ENCODE peak calls at places on chromosomes 1 and 21, in eight cellular contexts. One of them, this sample, is unnamed.

GRCh38 chr1:86155807-86156561 is 588 bp downstream of the COL24A1 start:
- DNase-seq in myocyte: peak; percentile 29
- DNase-seq in activated CD8-positive, alpha-beta T cell treated with anti-CD3 and anti-CD28 coated beads, Interleukin-2, amount 10 ng/mL, durations not matched to agents 7 days and 5 days: no peak
- DNase-seq in stimulated activated CD4-positive, alpha-beta T cell treated with anti-CD3 and anti-CD28 coated beads, Interleukin-4, amount 100 ng/mL, for 48 hours: no peak
- DNase-seq in NCI-H774: no peak
- DNase-seq in LoVo: no peak
- DNase-seq in A549: no peak
- DNase-seq in EH: peak; percentile 66
- DNase-seq in this sample: no peak

GRCh38 chr1:22315315-22316078 is 136.2 kb upstream of the ZBTB40 start:
- DNase-seq in EH: no peak
- DNase-seq in LoVo: no peak
- DNase-seq in NCI-H774: no peak
- DNase-seq in myocyte: no peak
- DNase-seq in A549: no peak
- DNase-seq in stimulated activated CD4-positive, alpha-beta T cell treated with anti-CD3 and anti-CD28 coated beads, Interleukin-4, amount 100 ng/mL, for 48 hours: no peak
- DNase-seq in activated CD8-positive, alpha-beta T cell treated with anti-CD3 and anti-CD28 coated beads, Interleukin-2, amount 10 ng/mL, durations not matched to agents 7 days and 5 days: no peak
- DNase-seq in this sample: no peak

GRCh38 chr1:52190500-52191252 is 48.8 kb downstream of the ZFYVE9 start:
- DNase-seq in EH: peak; percentile 16
- DNase-seq in activated CD8-positive, alpha-beta T cell treated with anti-CD3 and anti-CD28 coated beads, Interleukin-2, amount 10 ng/mL, durations not matched to agents 7 days and 5 days: no peak
- DNase-seq in A549: no peak
- DNase-seq in stimulated activated CD4-positive, alpha-beta T cell treated with anti-CD3 and anti-CD28 coated beads, Interleukin-4, amount 100 ng/mL, for 48 hours: no peak
- DNase-seq in myocyte: no peak
- DNase-seq in NCI-H774: no peak
- DNase-seq in LoVo: no peak
- DNase-seq in this sample: no peak

GRCh38 chr1:11400155-11400554 is 78.8 kb upstream of the DISP3 start:
- DNase-seq in LoVo: no peak
- DNase-seq in activated CD8-positive, alpha-beta T cell treated with anti-CD3 and anti-CD28 coated beads, Interleukin-2, amount 10 ng/mL, durations not matched to agents 7 days and 5 days: no peak
- DNase-seq in A549: no peak
- DNase-seq in myocyte: no peak
- DNase-seq in EH: no peak
- DNase-seq in stimulated activated CD4-positive, alpha-beta T cell treated with anti-CD3 and anti-CD28 coated beads, Interleukin-4, amount 100 ng/mL, for 48 hours: no peak
- DNase-seq in NCI-H774: no peak
- DNase-seq in this sample: no peak

GRCh38 chr1:159854101-159854692 is 8.3 kb downstream of the VSIG8 start:
- DNase-seq in A549: peak; percentile 69
- DNase-seq in myocyte: peak; percentile 76
- DNase-seq in EH: peak; percentile 65
- DNase-seq in NCI-H774: peak; percentile 52
- DNase-seq in LoVo: peak; percentile 61
- DNase-seq in activated CD8-positive, alpha-beta T cell treated with anti-CD3 and anti-CD28 coated beads, Interleukin-2, amount 10 ng/mL, durations not matched to agents 7 days and 5 days: no peak
- DNase-seq in stimulated activated CD4-positive, alpha-beta T cell treated with anti-CD3 and anti-CD28 coated beads, Interleukin-4, amount 100 ng/mL, for 48 hours: peak; percentile 25
- DNase-seq in this sample: peak; percentile 31

GRCh38 chr21:26966360-26966977 is 419 bp downstream of the ADAMTS5 start:
- DNase-seq in LoVo: no peak
- DNase-seq in myocyte: peak; percentile 79
- DNase-seq in stimulated activated CD4-positive, alpha-beta T cell treated with anti-CD3 and anti-CD28 coated beads, Interleukin-4, amount 100 ng/mL, for 48 hours: no peak
- DNase-seq in NCI-H774: no peak
- DNase-seq in EH: peak; percentile 25
- DNase-seq in activated CD8-positive, alpha-beta T cell treated with anti-CD3 and anti-CD28 coated beads, Interleukin-2, amount 10 ng/mL, durations not matched to agents 7 days and 5 days: no peak
- DNase-seq in A549: no peak
- DNase-seq in this sample: no peak

GRCh38 chr1:205710201-205711062 is 30.1 kb upstream of the SLC45A3 start:
- DNase-seq in A549: no peak
- DNase-seq in activated CD8-positive, alpha-beta T cell treated with anti-CD3 and anti-CD28 coated beads, Interleukin-2, amount 10 ng/mL, durations not matched to agents 7 days and 5 days: no peak
- DNase-seq in EH: no peak
- DNase-seq in LoVo: no peak
- DNase-seq in stimulated activated CD4-positive, alpha-beta T cell treated with anti-CD3 and anti-CD28 coated beads, Interleukin-4, amount 100 ng/mL, for 48 hours: no peak
- DNase-seq in NCI-H774: no peak
- DNase-seq in myocyte: no peak
- DNase-seq in this sample: no peak

GRCh38 chr1:94349853-94350252 is 68.3 kb upstream of the ABCD3 start:
- DNase-seq in activated CD8-positive, alpha-beta T cell treated with anti-CD3 and anti-CD28 coated beads, Interleukin-2, amount 10 ng/mL, durations not matched to agents 7 days and 5 days: no peak
- DNase-seq in LoVo: no peak
- DNase-seq in NCI-H774: no peak
- DNase-seq in A549: no peak
- DNase-seq in stimulated activated CD4-positive, alpha-beta T cell treated with anti-CD3 and anti-CD28 coated beads, Interleukin-4, amount 100 ng/mL, for 48 hours: no peak
- DNase-seq in EH: no peak
- DNase-seq in myocyte: no peak
- DNase-seq in this sample: no peak

GRCh38 chr1:66695121-66695520 is 57.1 kb upstream of the DYNLT5 start:
- DNase-seq in NCI-H774: no peak
- DNase-seq in activated CD8-positive, alpha-beta T cell treated with anti-CD3 and anti-CD28 coated beads, Interleukin-2, amount 10 ng/mL, durations not matched to agents 7 days and 5 days: no peak
- DNase-seq in myocyte: no peak
- DNase-seq in A549: no peak
- DNase-seq in LoVo: no peak
- DNase-seq in EH: no peak
- DNase-seq in stimulated activated CD4-positive, alpha-beta T cell treated with anti-CD3 and anti-CD28 coated beads, Interleukin-4, amount 100 ng/mL, for 48 hours: no peak
- DNase-seq in this sample: no peak

GRCh38 chr1:17596651-17597509 is 57.4 kb downstream of the ARHGEF10L start:
- DNase-seq in stimulated activated CD4-positive, alpha-beta T cell treated with anti-CD3 and anti-CD28 coated beads, Interleukin-4, amount 100 ng/mL, for 48 hours: no peak
- DNase-seq in NCI-H774: peak; percentile 25
- DNase-seq in EH: peak; percentile 18
- DNase-seq in A549: no peak
- DNase-seq in LoVo: peak; percentile 72
- DNase-seq in myocyte: no peak
- DNase-seq in activated CD8-positive, alpha-beta T cell treated with anti-CD3 and anti-CD28 coated beads, Interleukin-2, amount 10 ng/mL, durations not matched to agents 7 days and 5 days: no peak
- DNase-seq in this sample: no peak

GRCh38 chr1:117636637-117637425 is 31.0 kb downstream of the TENT5C start:
- DNase-seq in EH: no peak
- DNase-seq in NCI-H774: no peak
- DNase-seq in stimulated activated CD4-positive, alpha-beta T cell treated with anti-CD3 and anti-CD28 coated beads, Interleukin-4, amount 100 ng/mL, for 48 hours: no peak
- DNase-seq in LoVo: no peak
- DNase-seq in myocyte: no peak
- DNase-seq in activated CD8-positive, alpha-beta T cell treated with anti-CD3 and anti-CD28 coated beads, Interleukin-2, amount 10 ng/mL, durations not matched to agents 7 days and 5 days: no peak
- DNase-seq in A549: no peak
- DNase-seq in this sample: no peak

GRCh38 chr1:239361403-239361802 is 25.0 kb upstream of the CHRM3 start:
- DNase-seq in activated CD8-positive, alpha-beta T cell treated with anti-CD3 and anti-CD28 coated beads, Interleukin-2, amount 10 ng/mL, durations not matched to agents 7 days and 5 days: no peak
- DNase-seq in EH: no peak
- DNase-seq in NCI-H774: no peak
- DNase-seq in stimulated activated CD4-positive, alpha-beta T cell treated with anti-CD3 and anti-CD28 coated beads, Interleukin-4, amount 100 ng/mL, for 48 hours: no peak
- DNase-seq in A549: no peak
- DNase-seq in LoVo: peak; percentile 48
- DNase-seq in myocyte: peak; percentile 48
- DNase-seq in this sample: peak; percentile 15

GRCh38 chr21:28196981-28197380 is 795.7 kb downstream of the LTN1 start:
- DNase-seq in myocyte: no peak
- DNase-seq in NCI-H774: no peak
- DNase-seq in LoVo: no peak
- DNase-seq in A549: no peak
- DNase-seq in activated CD8-positive, alpha-beta T cell treated with anti-CD3 and anti-CD28 coated beads, Interleukin-2, amount 10 ng/mL, durations not matched to agents 7 days and 5 days: no peak
- DNase-seq in stimulated activated CD4-positive, alpha-beta T cell treated with anti-CD3 and anti-CD28 coated beads, Interleukin-4, amount 100 ng/mL, for 48 hours: no peak
- DNase-seq in EH: peak; percentile 25
- DNase-seq in this sample: no peak

GRCh38 chr1:14970115-14970798 is 183.3 kb upstream of the TMEM51 start:
- DNase-seq in stimulated activated CD4-positive, alpha-beta T cell treated with anti-CD3 and anti-CD28 coated beads, Interleukin-4, amount 100 ng/mL, for 48 hours: peak; percentile 5
- DNase-seq in A549: peak; percentile 77
- DNase-seq in EH: peak; percentile 97
- DNase-seq in activated CD8-positive, alpha-beta T cell treated with anti-CD3 and anti-CD28 coated beads, Interleukin-2, amount 10 ng/mL, durations not matched to agents 7 days and 5 days: peak; percentile 44
- DNase-seq in myocyte: peak; percentile 78
- DNase-seq in NCI-H774: no peak
- DNase-seq in LoVo: peak; percentile 51
- DNase-seq in this sample: peak; percentile 86

GRCh38 chr1:173474097-173474779 is 2.9 kb upstream of the PRDX6 start:
- DNase-seq in activated CD8-positive, alpha-beta T cell treated with anti-CD3 and anti-CD28 coated beads, Interleukin-2, amount 10 ng/mL, durations not matched to agents 7 days and 5 days: no peak
- DNase-seq in A549: no peak
- DNase-seq in EH: no peak
- DNase-seq in LoVo: no peak
- DNase-seq in stimulated activated CD4-positive, alpha-beta T cell treated with anti-CD3 and anti-CD28 coated beads, Interleukin-4, amount 100 ng/mL, for 48 hours: no peak
- DNase-seq in myocyte: no peak
- DNase-seq in NCI-H774: no peak
- DNase-seq in this sample: no peak

GRCh38 chr1:91900538-91900937 is 14.6 kb upstream of the TGFBR3 start:
- DNase-seq in NCI-H774: no peak
- DNase-seq in A549: peak; percentile 77
- DNase-seq in LoVo: peak; percentile 29
- DNase-seq in stimulated activated CD4-positive, alpha-beta T cell treated with anti-CD3 and anti-CD28 coated beads, Interleukin-4, amount 100 ng/mL, for 48 hours: no peak
- DNase-seq in EH: peak; percentile 88
- DNase-seq in myocyte: peak; percentile 46
- DNase-seq in activated CD8-positive, alpha-beta T cell treated with anti-CD3 and anti-CD28 coated beads, Interleukin-2, amount 10 ng/mL, durations not matched to agents 7 days and 5 days: no peak
- DNase-seq in this sample: no peak

GRCh38 chr1:7558041-7558461 is 213.0 kb upstream of the VAMP3 start:
- DNase-seq in LoVo: no peak
- DNase-seq in stimulated activated CD4-positive, alpha-beta T cell treated with anti-CD3 and anti-CD28 coated beads, Interleukin-4, amount 100 ng/mL, for 48 hours: no peak
- DNase-seq in A549: no peak
- DNase-seq in activated CD8-positive, alpha-beta T cell treated with anti-CD3 and anti-CD28 coated beads, Interleukin-2, amount 10 ng/mL, durations not matched to agents 7 days and 5 days: no peak
- DNase-seq in NCI-H774: no peak
- DNase-seq in myocyte: no peak
- DNase-seq in EH: no peak
- DNase-seq in this sample: no peak

GRCh38 chr1:151989131-151989868 is 4.4 kb downstream of the S100A10 start:
- DNase-seq in EH: peak; percentile 89
- DNase-seq in activated CD8-positive, alpha-beta T cell treated with anti-CD3 and anti-CD28 coated beads, Interleukin-2, amount 10 ng/mL, durations not matched to agents 7 days and 5 days: peak; percentile 44
- DNase-seq in LoVo: peak; percentile 93
- DNase-seq in myocyte: peak; percentile 84
- DNase-seq in A549: peak; percentile 84
- DNase-seq in stimulated activated CD4-positive, alpha-beta T cell treated with anti-CD3 and anti-CD28 coated beads, Interleukin-4, amount 100 ng/mL, for 48 hours: peak; percentile 32
- DNase-seq in NCI-H774: no peak
- DNase-seq in this sample: peak; percentile 78

GRCh38 chr21:26120833-26121232 is 49.7 kb downstream of the APP start:
- DNase-seq in NCI-H774: no peak
- DNase-seq in myocyte: no peak
- DNase-seq in EH: no peak
- DNase-seq in activated CD8-positive, alpha-beta T cell treated with anti-CD3 and anti-CD28 coated beads, Interleukin-2, amount 10 ng/mL, durations not matched to agents 7 days and 5 days: no peak
- DNase-seq in A549: no peak
- DNase-seq in stimulated activated CD4-positive, alpha-beta T cell treated with anti-CD3 and anti-CD28 coated beads, Interleukin-4, amount 100 ng/mL, for 48 hours: no peak
- DNase-seq in LoVo: no peak
- DNase-seq in this sample: no peak

GRCh38 chr1:161913482-161914140 is 110.1 kb downstream of the OLFML2B start:
- DNase-seq in stimulated activated CD4-positive, alpha-beta T cell treated with anti-CD3 and anti-CD28 coated beads, Interleukin-4, amount 100 ng/mL, for 48 hours: no peak
- DNase-seq in EH: peak; percentile 67
- DNase-seq in myocyte: no peak
- DNase-seq in LoVo: no peak
- DNase-seq in activated CD8-positive, alpha-beta T cell treated with anti-CD3 and anti-CD28 coated beads, Interleukin-2, amount 10 ng/mL, durations not matched to agents 7 days and 5 days: no peak
- DNase-seq in A549: peak; percentile 16
- DNase-seq in NCI-H774: no peak
- DNase-seq in this sample: no peak

GRCh38 chr1:227465256-227465655 is 98.1 kb upstream of the ZNF678 start:
- DNase-seq in LoVo: no peak
- DNase-seq in A549: no peak
- DNase-seq in myocyte: no peak
- DNase-seq in stimulated activated CD4-positive, alpha-beta T cell treated with anti-CD3 and anti-CD28 coated beads, Interleukin-4, amount 100 ng/mL, for 48 hours: no peak
- DNase-seq in activated CD8-positive, alpha-beta T cell treated with anti-CD3 and anti-CD28 coated beads, Interleukin-2, amount 10 ng/mL, durations not matched to agents 7 days and 5 days: no peak
- DNase-seq in NCI-H774: no peak
- DNase-seq in EH: no peak
- DNase-seq in this sample: no peak

GRCh38 chr1:81428998-81429397 is 371.7 kb upstream of the ADGRL2 start:
- DNase-seq in A549: no peak
- DNase-seq in stimulated activated CD4-positive, alpha-beta T cell treated with anti-CD3 and anti-CD28 coated beads, Interleukin-4, amount 100 ng/mL, for 48 hours: no peak
- DNase-seq in activated CD8-positive, alpha-beta T cell treated with anti-CD3 and anti-CD28 coated beads, Interleukin-2, amount 10 ng/mL, durations not matched to agents 7 days and 5 days: no peak
- DNase-seq in LoVo: no peak
- DNase-seq in myocyte: no peak
- DNase-seq in EH: no peak
- DNase-seq in NCI-H774: no peak
- DNase-seq in this sample: no peak

GRCh38 chr1:93616221-93616995 is 65.2 kb downstream of the BCAR3 start:
- DNase-seq in myocyte: peak; percentile 37
- DNase-seq in stimulated activated CD4-positive, alpha-beta T cell treated with anti-CD3 and anti-CD28 coated beads, Interleukin-4, amount 100 ng/mL, for 48 hours: no peak
- DNase-seq in A549: peak; percentile 40
- DNase-seq in NCI-H774: no peak
- DNase-seq in activated CD8-positive, alpha-beta T cell treated with anti-CD3 and anti-CD28 coated beads, Interleukin-2, amount 10 ng/mL, durations not matched to agents 7 days and 5 days: no peak
- DNase-seq in EH: peak; percentile 37
- DNase-seq in LoVo: no peak
- DNase-seq in this sample: no peak

GRCh38 chr1:110215621-110216020 is 5.5 kb downstream of the KCNC4 start:
- DNase-seq in LoVo: no peak
- DNase-seq in stimulated activated CD4-positive, alpha-beta T cell treated with anti-CD3 and anti-CD28 coated beads, Interleukin-4, amount 100 ng/mL, for 48 hours: no peak
- DNase-seq in EH: no peak
- DNase-seq in A549: no peak
- DNase-seq in activated CD8-positive, alpha-beta T cell treated with anti-CD3 and anti-CD28 coated beads, Interleukin-2, amount 10 ng/mL, durations not matched to agents 7 days and 5 days: no peak
- DNase-seq in myocyte: no peak
- DNase-seq in NCI-H774: no peak
- DNase-seq in this sample: no peak

GRCh38 chr21:31396399-31396798 is 52.3 kb upstream of the TIAM1 start:
- DNase-seq in stimulated activated CD4-positive, alpha-beta T cell treated with anti-CD3 and anti-CD28 coated beads, Interleukin-4, amount 100 ng/mL, for 48 hours: no peak
- DNase-seq in EH: no peak
- DNase-seq in activated CD8-positive, alpha-beta T cell treated with anti-CD3 and anti-CD28 coated beads, Interleukin-2, amount 10 ng/mL, durations not matched to agents 7 days and 5 days: no peak
- DNase-seq in A549: no peak
- DNase-seq in LoVo: no peak
- DNase-seq in NCI-H774: no peak
- DNase-seq in myocyte: no peak
- DNase-seq in this sample: no peak